ENCODE peak calls at places on chromosomes 11 and 22, in ten cellular contexts. X is OCI-LY7; R is neural progenitor cell; Z is thoracic aorta; Y is CD4-positive, alpha-beta T cell; W is upper lobe of right lung; U is endothelial cell of umbilical vein; K is lower lobe of right lung; N is IMR-90; H is right atrium auricular region. A is an unnamed sample.
A peak's percentile ranks its signal among the peaks of the same experiment; 100 is the strongest.

GRCh38 chr11:130439160-130439519 is 9.3 kb upstream of the ADAMTS15 start:
- DNase-seq in X (no peak), R (no peak), Z (no peak), Y (no peak), W (no peak), U (no peak), K (no peak), N (no peak), H (no peak), A (no peak)

GRCh38 chr11:12653729-12654128 is 20.5 kb upstream of the TEAD1 start:
- DNase-seq in X (no peak), R (no peak), Z (no peak), Y (no peak), W (no peak), U (no peak), K (no peak), N (no peak), H (no peak), A (no peak)

GRCh38 chr22:45828836-45829235 is 148.1 kb downstream of the WNT7B start:
- DNase-seq in X (no peak), R (no peak), Z (no peak), Y (no peak), W (no peak), U (no peak), K (no peak), N (peak; percentile 13), H (no peak), A (no peak)

GRCh38 chr22:19868773-19869471 is 14.2 kb upstream of the GNB1L start:
- DNase-seq in X (no peak), R (no peak), Z (no peak), Y (no peak), W (peak; percentile 48), U (no peak), K (peak; percentile 36), N (no peak), H (no peak), A (peak; percentile 6)

GRCh38 chr11:86666193-86666592 is 6.2 kb downstream of the ME3 start:
- DNase-seq in X (no peak), R (no peak), Z (no peak), Y (no peak), W (no peak), U (no peak), K (no peak), N (no peak), H (no peak), A (no peak)

GRCh38 chr22:20247010-20247505 is 21.1 kb downstream of the RTN4R start:
- DNase-seq in X (no peak), R (no peak), Z (no peak), Y (no peak), W (no peak), U (no peak), K (no peak), N (peak; percentile 39), H (no peak), A (no peak)

GRCh38 chr22:20752873-20753272 is 21.0 kb upstream of the SERPIND1 start:
- DNase-seq in X (no peak), R (no peak), Z (no peak), Y (no peak), W (no peak), U (no peak), K (no peak), N (no peak), H (no peak), A (no peak)

GRCh38 chr11:131683666-131684065 is 313.3 kb downstream of the NTM start:
- DNase-seq in X (no peak), R (no peak), Z (no peak), Y (no peak), W (no peak), U (no peak), K (no peak), N (no peak), H (no peak), A (no peak)

GRCh38 chr22:27378343-27378800 is 423.2 kb downstream of the MN1 start:
- DNase-seq in X (no peak), R (peak; percentile 17), Z (no peak), Y (no peak), W (no peak), U (no peak), K (no peak), N (no peak), H (no peak), A (no peak)

GRCh38 chr11:17352925-17353227 is 1.3 kb downstream of the NCR3LG1 start:
- DNase-seq in X (peak; percentile 65), R (peak; percentile 42), Z (no peak), Y (peak; percentile 10), W (peak; percentile 74), U (no peak), K (peak; percentile 67), N (peak; percentile 34), H (peak; percentile 63), A (peak; percentile 18)

GRCh38 chr22:49662681-49663080 is 165.0 kb downstream of the BRD1 start:
- DNase-seq in X (no peak), R (no peak), Z (no peak), Y (no peak), W (peak; percentile 23), U (no peak), K (peak; percentile 28), N (no peak), H (no peak), A (no peak)

DNA sequence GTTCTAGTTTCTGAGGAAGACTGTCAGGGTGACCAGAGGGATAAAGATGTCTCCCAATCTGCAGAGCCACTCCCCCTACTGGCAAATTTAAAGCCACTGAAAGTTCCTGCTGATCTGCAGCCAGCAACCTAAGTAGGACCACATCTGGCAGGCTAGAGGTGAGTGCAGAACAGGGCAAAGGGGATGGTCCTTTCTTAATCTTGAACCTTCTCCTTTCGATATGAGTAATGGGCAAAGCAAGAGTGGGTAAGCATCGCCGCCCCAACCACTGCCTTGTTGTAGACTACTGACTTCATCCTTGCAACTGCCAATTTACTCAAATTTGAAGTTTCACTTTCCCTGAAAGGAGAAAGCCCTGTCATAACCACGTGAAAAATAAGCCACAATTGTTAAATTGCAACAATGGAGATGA is 30.7 kb downstream of the SCUBE2 start:
- DNase-seq in X (peak; percentile 19), R (peak; percentile 63), Z (no peak), Y (no peak), W (no peak), U (no peak), K (no peak), N (no peak), H (no peak), A (no peak)
- TF ChIP-seq CTCF in X (peak; percentile 62), R (peak; percentile 59), Z (no peak), Y (no peak), W (no peak), U (peak; percentile 14), K (no peak), N (no peak), H (no peak), A (no peak)

DNA sequence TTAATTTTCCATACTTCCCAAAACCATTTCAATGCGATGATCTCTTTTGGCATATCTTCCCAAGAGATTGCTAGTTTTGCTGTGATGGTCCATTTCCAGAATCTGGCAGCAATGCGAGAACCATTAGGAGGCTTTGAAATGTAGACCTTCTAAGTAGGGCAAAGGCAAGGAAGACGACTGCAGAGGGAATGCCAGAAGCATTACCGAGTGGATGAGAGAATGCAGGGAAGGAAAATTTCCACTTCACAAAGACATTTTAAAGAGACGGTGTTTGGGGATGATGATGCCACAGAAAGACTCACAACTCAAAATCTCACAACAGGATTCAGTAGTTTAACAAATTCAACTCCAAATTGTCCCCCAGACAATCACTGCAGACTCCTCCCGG is 467 bp upstream of the CEP126 start:
- DNase-seq in X (no peak), R (peak; percentile 11), Z (no peak), Y (no peak), W (no peak), U (no peak), K (no peak), N (peak; percentile 49), H (no peak), A (no peak)
- H3K27ac ChIP-seq in X (no peak overlapping the region), R (no peak overlapping the region), Z (peak overlapping the region; percentile 93), Y (no peak overlapping the region), W (peak overlapping the region; percentile 86), U (peak overlapping the region; percentile 100), K (peak overlapping the region; percentile 85), N (peak overlapping the region; percentile 60), H (peak overlapping the region; percentile 81), A (peak overlapping the region; percentile 81)

DNA sequence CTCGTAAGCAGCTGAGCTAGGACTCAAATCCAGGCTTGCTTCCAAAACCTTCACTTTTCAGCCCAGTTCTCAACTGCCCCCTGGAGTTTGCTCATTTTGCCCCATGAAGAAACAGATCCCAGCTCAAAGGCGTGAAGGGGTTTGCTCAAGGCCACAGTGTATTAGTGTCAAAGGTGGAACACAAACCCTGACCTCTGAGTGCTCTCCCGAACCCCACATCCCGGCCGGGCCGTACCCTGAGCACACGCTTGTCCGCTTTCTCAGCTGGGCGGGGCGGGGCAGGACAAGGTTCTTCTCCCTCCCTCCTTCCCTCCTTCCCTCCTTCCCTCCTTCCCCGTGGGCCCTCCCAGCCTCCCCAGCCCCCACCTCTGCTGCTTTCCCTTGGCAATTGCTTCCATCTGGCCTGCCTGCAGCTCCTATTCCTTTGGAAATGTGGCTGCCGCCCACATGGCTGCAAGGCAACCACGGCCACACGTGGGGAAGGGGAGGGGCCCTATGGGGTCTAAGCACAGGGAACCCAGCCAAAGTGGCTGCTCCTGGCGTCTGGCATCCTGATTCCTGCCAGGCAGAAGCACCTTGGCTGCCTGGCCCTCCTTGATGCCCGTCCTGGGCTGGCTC is 4.1 kb downstream of the ST3GAL4 start:
- DNase-seq in X (no peak), R (no peak), Z (no peak), Y (no peak), W (peak; percentile 76), U (no peak), K (no peak), N (peak; percentile 37), H (peak; percentile 76), A (peak; percentile 82)
- TF ChIP-seq CTCF in X (no peak), R (no peak), Z (no peak), Y (no peak), W (no peak), U (no peak), K (no peak), N (no peak), H (no peak), A (no peak)

GRCh38 chr22:31334329-31334728 is 11.8 kb downstream of the PATZ1 start:
- DNase-seq in X (no peak), R (no peak), Z (no peak), Y (no peak), W (no peak), U (no peak), K (no peak), N (no peak), H (no peak), A (no peak)

GRCh38 chr22:31339148-31339832 is 6.9 kb downstream of the PATZ1 start:
- DNase-seq in X (no peak), R (no peak), Z (no peak), Y (no peak), W (no peak), U (no peak), K (no peak), N (no peak), H (no peak), A (no peak)

GRCh38 chr22:31340360-31340759 is 5.8 kb downstream of the PATZ1 start:
- DNase-seq in X (no peak), R (no peak), Z (no peak), Y (no peak), W (no peak), U (no peak), K (no peak), N (no peak), H (no peak), A (no peak)

GRCh38 chr22:31333648-31334047 is 12.5 kb downstream of the PATZ1 start:
- DNase-seq in X (no peak), R (no peak), Z (no peak), Y (no peak), W (no peak), U (no peak), K (no peak), N (no peak), H (no peak), A (no peak)

GRCh38 chr22:31337178-31337577 is 9.0 kb downstream of the PATZ1 start:
- DNase-seq in X (no peak), R (no peak), Z (no peak), Y (no peak), W (no peak), U (no peak), K (no peak), N (peak; percentile 28), H (no peak), A (no peak)
- H3K27ac ChIP-seq in X (no peak overlapping the region), R (no peak overlapping the region), Z (no peak overlapping the region), Y (no peak overlapping the region), W (no peak overlapping the region), U (no peak overlapping the region), K (no peak overlapping the region), N (no peak overlapping the region), H (no peak overlapping the region), A (no peak overlapping the region)

A was measured in left ventricle myocardium inferior.